ENCODE peak calls at places on chromosomes 12 and 14, in nine cellular contexts. R, Z, K, B, Q, Y, T, M and F are unnamed samples.

GRCh38 chr12:124027753-124028559 is 54.9 kb downstream of the ZNF664 start:
- DNase-seq in R (no peak), Z (peak; percentile 67), K (no peak), B (no peak), Q (no peak), Y (no peak), T (no peak), M (no peak), F (no peak)

GRCh38 chr14:64725879-64726584 is 21.8 kb downstream of the PLEKHG3 start:
- DNase-seq in R (no peak), Z (no peak), K (no peak), B (no peak), Q (peak; percentile 10), Y (no peak), T (no peak), M (no peak), F (no peak)

GRCh38 chr12:28591831-28592230 is 401.6 kb downstream of the CCDC91 start:
- DNase-seq in R (no peak), Z (no peak), K (no peak), B (no peak), Q (no peak), Y (no peak), T (no peak), M (no peak), F (no peak)

GRCh38 chr14:63853831-63854293 is 1.1 kb downstream of the SYNE2 start:
- DNase-seq in R (peak; percentile 65), Z (peak; percentile 47), K (peak; percentile 20), B (no peak), Q (peak; percentile 78), Y (peak; percentile 94), T (no peak), M (peak; percentile 31), F (no peak)

GRCh38 chr12:88625316-88625715 is 45.0 kb upstream of the KITLG start:
- DNase-seq in R (no peak), Z (no peak), K (no peak), B (no peak), Q (no peak), Y (no peak), T (no peak), M (no peak), F (no peak)

GRCh38 chr12:82099216-82099615 is 259.0 kb downstream of the CCDC59 start:
- DNase-seq in R (no peak), Z (no peak), K (no peak), B (no peak), Q (no peak), Y (peak; percentile 35), T (no peak), M (no peak), F (no peak)

GRCh38 chr12:88144546-88145468 is 2.7 kb downstream of the TMTC3 start:
- DNase-seq in R (no peak), Z (no peak), K (no peak), B (no peak), Q (no peak), Y (peak; percentile 49), T (no peak), M (no peak), F (no peak)

GRCh38 chr14:62143235-62143634 is 381.0 kb downstream of the SNAPC1 start:
- DNase-seq in R (no peak), Z (no peak), K (no peak), B (no peak), Q (no peak), Y (peak; percentile 28), T (no peak), M (no peak), F (no peak)

GRCh38 chr14:24310666-24311604 is at the start of gene LTB4R:
- DNase-seq in R (peak; percentile 86), Z (peak; percentile 79), K (no peak), B (no peak), Q (peak; percentile 92), Y (peak; percentile 70), T (no peak), M (no peak), F (no peak)

GRCh38 chr12:61676520-61676919 is 583.7 kb upstream of the USP15 start:
- DNase-seq in R (no peak), Z (no peak), K (no peak), B (no peak), Q (no peak), Y (peak; percentile 27), T (no peak), M (no peak), F (no peak)

GRCh38 chr12:121295746-121296617 is 527 bp downstream of the CAMKK2 start:
- DNase-seq in R (no peak), Z (peak; percentile 51), K (peak; percentile 27), B (no peak), Q (peak; percentile 84), Y (peak; percentile 28), T (no peak), M (no peak), F (no peak)

GRCh38 chr14:55281316-55281839 is 10.2 kb downstream of the FBXO34 start:
- DNase-seq in R (no peak), Z (no peak), K (no peak), B (no peak), Q (no peak), Y (no peak), T (no peak), M (no peak), F (no peak)

GRCh38 chr12:77032406-77032805 is 33.0 kb downstream of the E2F7 start:
- DNase-seq in R (no peak), Z (no peak), K (no peak), B (no peak), Q (no peak), Y (peak; percentile 90), T (no peak), M (no peak), F (no peak)

GRCh38 chr12:20495997-20496396 is 127.7 kb downstream of the PDE3A start:
- DNase-seq in R (no peak), Z (no peak), K (no peak), B (no peak), Q (no peak), Y (no peak), T (no peak), M (no peak), F (no peak)

GRCh38 chr12:47839214-47839613 is 19.5 kb upstream of the HDAC7 start:
- DNase-seq in R (no peak), Z (no peak), K (no peak), B (no peak), Q (no peak), Y (no peak), T (no peak), M (no peak), F (no peak)

GRCh38 chr14:72525087-72525909 is 368.6 kb downstream of the DPF3 start:
- DNase-seq in R (no peak), Z (no peak), K (no peak), B (no peak), Q (no peak), Y (no peak), T (no peak), M (no peak), F (no peak)

GRCh38 chr12:96471368-96472040 is 17.9 kb upstream of the CFAP54 start:
- DNase-seq in R (no peak), Z (no peak), K (no peak), B (no peak), Q (no peak), Y (peak; percentile 65), T (no peak), M (no peak), F (no peak)

GRCh38 chr12:104866286-104866685 is 91.8 kb downstream of the SLC41A2 start:
- DNase-seq in R (no peak), Z (no peak), K (no peak), B (no peak), Q (no peak), Y (peak; percentile 57), T (no peak), M (no peak), F (no peak)

GRCh38 chr12:26278266-26278665 is 82.9 kb downstream of the SSPN start:
- DNase-seq in R (no peak), Z (no peak), K (no peak), B (no peak), Q (no peak), Y (no peak), T (no peak), M (no peak), F (no peak)

GRCh38 chr12:26275313-26276257 is 80.2 kb downstream of the SSPN start:
- DNase-seq in R (no peak), Z (no peak), K (peak; percentile 32), B (no peak), Q (no peak), Y (no peak), T (no peak), M (no peak), F (no peak)

GRCh38 chr12:26276709-26277108 is 81.3 kb downstream of the SSPN start:
- DNase-seq in R (no peak), Z (no peak), K (no peak), B (no peak), Q (no peak), Y (no peak), T (no peak), M (no peak), F (no peak)

GRCh38 chr12:26278666-26279065 is 83.3 kb downstream of the SSPN start:
- DNase-seq in R (no peak), Z (no peak), K (no peak), B (no peak), Q (no peak), Y (no peak), T (no peak), M (no peak), F (no peak)

GRCh38 chr12:26277511-26278246 is 82.3 kb downstream of the SSPN start:
- DNase-seq in R (no peak), Z (no peak), K (no peak), B (no peak), Q (no peak), Y (no peak), T (no peak), M (no peak), F (no peak)
- H3K27ac ChIP-seq in R (no peak overlapping the region), Z (no peak overlapping the region), K (no peak overlapping the region), B (no peak overlapping the region), Q (no peak overlapping the region), Y (no peak overlapping the region), T (no peak overlapping the region), M (no peak overlapping the region), F (no peak overlapping the region)

GRCh38 chr12:113224955-113225354 is 3.7 kb downstream of the TPCN1 start:
- DNase-seq in R (no peak), Z (no peak), K (no peak), B (no peak), Q (no peak), Y (no peak), T (no peak), M (no peak), F (no peak)
- H3K4me1 ChIP-seq in R (peaks cover 22% of the 10 kb centered on the region), Z (peaks cover 69% of the 10 kb centered on the region), K (peaks cover 49% of the 10 kb centered on the region), B (peaks cover 36% of the 10 kb centered on the region), Q (peaks cover 3% of the 10 kb centered on the region), Y (peaks cover 16% of the 10 kb centered on the region), T (peaks cover 37% of the 10 kb centered on the region), M (peaks cover 78% of the 10 kb centered on the region), F (peaks cover 4% of the 10 kb centered on the region)

DNA sequence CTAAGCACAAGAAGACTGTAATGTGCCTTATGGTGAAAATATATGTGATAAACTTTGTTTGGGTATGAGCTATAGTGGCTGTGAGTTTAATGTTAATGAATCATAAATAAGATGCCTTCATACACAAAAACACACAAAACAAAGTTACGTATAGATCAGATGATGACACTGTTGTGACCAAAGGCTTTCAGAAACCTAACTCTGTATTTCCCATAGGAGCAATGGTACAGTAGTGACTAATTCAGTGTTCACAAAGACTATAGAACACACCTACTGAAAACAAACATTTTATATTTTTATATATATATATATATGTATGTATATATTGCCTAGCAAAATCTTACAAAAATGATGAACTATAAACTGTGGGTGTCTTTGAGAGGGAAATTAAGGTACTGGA is 393.8 kb upstream of the DCN start:
- DNase-seq in R (no peak), Z (no peak), K (no peak), B (no peak), Q (no peak), Y (no peak), T (no peak), M (no peak), F (no peak)
- H3K36me3 ChIP-seq in R (no peaks in the 10 kb centered on the region), Z (no peaks in the 10 kb centered on the region), K (no peaks in the 10 kb centered on the region), B (no peaks in the 10 kb centered on the region), Q (no peaks in the 10 kb centered on the region), Y (no peaks in the 10 kb centered on the region), T (no peaks in the 10 kb centered on the region), M (no peaks in the 10 kb centered on the region), F (no peaks in the 10 kb centered on the region)

GRCh38 chr14:98903371-98903770 is 368.6 kb downstream of the BCL11B start:
- DNase-seq in R (no peak), Z (no peak), K (no peak), B (no peak), Q (peak; percentile 19), Y (peak; percentile 88), T (no peak), M (no peak), F (no peak)
- H3K27ac ChIP-seq in R (no peak overlapping the region), Z (no peak overlapping the region), K (no peak overlapping the region), B (no peak overlapping the region), Q (no peak overlapping the region), Y (peak overlapping the region; percentile 50), T (no peak overlapping the region), M (no peak overlapping the region), F (no peak overlapping the region)